ENCODE peak calls at places on chromosomes 7 and 10, in eight cellular contexts. K is hepatocyte, E is cardiac fibroblast, N is K562, Y is neural progenitor cell, B is esophagus muscularis mucosa, O is dorsolateral prefrontal cortex, X is upper lobe of right lung. A is an unnamed sample.

GRCh38 chr10:108899686-108900085 is 1023.6 kb downstream of the XPNPEP1 start:
- DNase-seq in K (no peak), E (no peak), N (no peak), Y (peak; percentile 28), B (no peak), O (no peak), X (no peak), A (no peak)

GRCh38 chr7:81604808-81605174 is 165.1 kb downstream of the HGF start:
- DNase-seq in K (no peak), E (no peak), N (no peak), Y (no peak), B (no peak), O (no peak), X (no peak), A (no peak)

GRCh38 chr10:131849591-131850489 is 51.0 kb upstream of the PPP2R2D start:
- DNase-seq in K (no peak), E (no peak), N (no peak), Y (no peak), B (no peak), O (no peak), X (peak; percentile 49), A (no peak)

GRCh38 chr7:98163704-98164478 is 47.3 kb upstream of the BHLHA15 start:
- DNase-seq in K (peak; percentile 54), E (peak; percentile 61), N (no peak), Y (no peak), B (no peak), O (peak; percentile 55), X (no peak), A (no peak)

GRCh38 chr7:2055956-2056355 is 176.8 kb downstream of the MAD1L1 start:
- DNase-seq in K (no peak), E (no peak), N (no peak), Y (no peak), B (no peak), O (no peak), X (no peak), A (no peak)

GRCh38 chr10:128606041-128606440 is 479.8 kb upstream of the MKI67 start:
- DNase-seq in K (no peak), E (no peak), N (no peak), Y (no peak), B (peak; percentile 7), O (no peak), X (no peak), A (no peak)

GRCh38 chr7:32583791-32584190 is 88.5 kb downstream of the AVL9 start:
- DNase-seq in K (no peak), E (no peak), N (no peak), Y (no peak), B (no peak), O (no peak), X (no peak), A (no peak)

GRCh38 chr10:118528426-118528825 is 67.0 kb downstream of the PRLHR start:
- DNase-seq in K (no peak), E (no peak), N (no peak), Y (no peak), B (peak; percentile 53), O (no peak), X (no peak), A (no peak)

GRCh38 chr10:102535481-102536147 is 31.8 kb downstream of the SUFU start:
- DNase-seq in K (no peak), E (no peak), N (no peak), Y (no peak), B (no peak), O (no peak), X (peak; percentile 28), A (no peak)

GRCh38 chr10:119409906-119410305 is 132.6 kb downstream of the RGS10 start:
- DNase-seq in K (peak; percentile 40), E (peak; percentile 86), N (no peak), Y (no peak), B (no peak), O (no peak), X (peak; percentile 65), A (no peak)

GRCh38 chr10:91525939-91526712 is 106.7 kb downstream of the PPP1R3C start:
- DNase-seq in K (no peak), E (no peak), N (no peak), Y (no peak), B (no peak), O (no peak), X (no peak), A (no peak)

GRCh38 chr10:131682271-131682962 is 218.4 kb upstream of the PPP2R2D start:
- DNase-seq in K (no peak), E (no peak), N (no peak), Y (no peak), B (no peak), O (no peak), X (peak; percentile 38), A (no peak)

GRCh38 chr10:127550861-127551260 is 1.8 kb downstream of the NPS start:
- DNase-seq in K (no peak), E (no peak), N (no peak), Y (no peak), B (peak; percentile 77), O (no peak), X (no peak), A (no peak)

GRCh38 chr7:33904680-33905388 is 505 bp upstream of the BMPER start:
- DNase-seq in K (peak; percentile 61), E (peak; percentile 52), N (no peak), Y (peak; percentile 79), B (no peak), O (no peak), X (peak; percentile 66), A (peak; percentile 17)

GRCh38 chr10:103620891-103621777 is 127.6 kb downstream of the NEURL1 start:
- DNase-seq in K (no peak), E (no peak), N (no peak), Y (no peak), B (no peak), O (no peak), X (no peak), A (no peak)

GRCh38 chr7:151109094-151110048 is 23.1 kb downstream of the AGAP3 start:
- DNase-seq in K (peak; percentile 56), E (peak; percentile 49), N (peak; percentile 85), Y (no peak), B (no peak), O (no peak), X (no peak), A (peak; percentile 24)

GRCh38 chr7:122902751-122903495 is 16.7 kb upstream of the CADPS2 start:
- DNase-seq in K (no peak), E (peak; percentile 27), N (no peak), Y (no peak), B (no peak), O (no peak), X (no peak), A (no peak)

GRCh38 chr7:134781171-134781570 is 1.7 kb downstream of the CALD1 start:
- DNase-seq in K (no peak), E (peak; percentile 50), N (no peak), Y (no peak), B (peak; percentile 42), O (no peak), X (no peak), A (no peak)

GRCh38 chr7:83581667-83582435 is 67.1 kb downstream of the SEMA3E start:
- DNase-seq in K (no peak), E (no peak), N (no peak), Y (no peak), B (no peak), O (no peak), X (no peak), A (no peak)

DNA sequence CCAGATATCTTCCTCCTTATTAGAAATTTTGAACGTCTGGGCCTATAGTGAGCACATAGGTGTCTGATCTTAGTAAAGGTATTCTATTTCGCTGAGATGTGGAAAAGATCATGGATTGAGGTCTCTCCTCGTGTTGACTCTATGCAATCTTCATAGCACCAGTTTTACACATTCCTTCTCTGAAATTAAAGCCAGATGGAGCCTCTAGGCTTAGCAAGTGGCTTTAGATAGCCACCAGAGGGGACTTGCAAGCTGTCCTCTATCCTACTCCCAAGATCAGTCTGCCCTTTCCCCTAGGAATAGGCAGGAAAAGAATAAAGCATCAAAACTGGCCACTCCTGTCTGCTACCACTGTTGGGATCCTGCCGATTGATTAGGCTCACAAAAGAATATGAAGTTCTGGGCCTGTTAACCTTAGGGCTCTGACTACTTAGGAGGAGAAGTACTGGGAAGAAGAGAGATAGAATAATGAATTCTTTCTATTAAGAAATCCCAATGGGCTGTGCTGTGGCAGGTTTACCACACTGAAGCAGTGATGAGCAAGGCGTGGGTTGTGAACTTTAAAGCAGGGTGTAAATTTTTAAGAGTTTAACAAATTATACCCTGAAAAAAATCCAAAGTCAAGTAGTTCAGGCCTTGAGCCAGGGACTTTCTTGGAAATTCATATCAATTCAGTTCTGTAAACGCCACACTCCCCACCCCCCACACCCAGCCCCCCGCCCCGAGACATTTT is 2.2 kb upstream of the STRIP2 start:
- DNase-seq in K (no peak), E (no peak), N (no peak), Y (no peak), B (no peak), O (no peak), X (no peak), A (no peak)
- TF ChIP-seq CTCF in K (no peak), E (no peak), N (no peak), Y (no peak), B (no peak), O (no peak), X (no peak), A (no peak)

GRCh38 chr7:24500599-24501451 is 72.4 kb upstream of the PALS2 start:
- DNase-seq in K (no peak), E (no peak), N (no peak), Y (peak; percentile 11), B (no peak), O (no peak), X (no peak), A (no peak)

GRCh38 chr7:24492576-24492975 is 80.7 kb upstream of the PALS2 start:
- DNase-seq in K (no peak), E (no peak), N (no peak), Y (no peak), B (no peak), O (no peak), X (no peak), A (no peak)

GRCh38 chr7:24498439-24498838 is 74.8 kb upstream of the PALS2 start:
- DNase-seq in K (no peak), E (no peak), N (no peak), Y (no peak), B (no peak), O (no peak), X (no peak), A (no peak)

GRCh38 chr7:24496031-24496430 is 77.2 kb upstream of the PALS2 start:
- DNase-seq in K (no peak), E (no peak), N (no peak), Y (no peak), B (no peak), O (no peak), X (no peak), A (no peak)

GRCh38 chr7:24494832-24495231 is 78.4 kb upstream of the PALS2 start:
- DNase-seq in K (no peak), E (no peak), N (no peak), Y (no peak), B (no peak), O (no peak), X (no peak), A (no peak)
- TF ChIP-seq CTCF in K (no peak), E (no peak), N (no peak), Y (no peak), B (no peak), O (no peak), X (no peak), A (no peak)

GRCh38 chr10:3045471-3046209 is 21.7 kb upstream of the PFKP start:
- DNase-seq in K (peak; percentile 68), E (peak; percentile 90), N (peak; percentile 84), Y (peak; percentile 77), B (peak; percentile 95), O (no peak), X (peak; percentile 89), A (peak; percentile 68)
- TF ChIP-seq CTCF in K (no peak), E (peak; percentile 64), N (peak; percentile 44), Y (peak; percentile 44), B (no peak), O (no peak), X (no peak), A (no peak)

GRCh38 chr7:87219545-87220025 is at the start of gene TMEM243:
- DNase-seq in K (peak; percentile 83), E (peak; percentile 59), N (peak; percentile 62), Y (peak; percentile 67), B (peak; percentile 95), O (peak; percentile 40), X (peak; percentile 95), A (peak; percentile 84)
- TF ChIP-seq CTCF in K (peak; percentile 16), E (no peak), N (no peak), Y (peak; percentile 21), B (no peak), O (peak; percentile 25), X (peak; percentile 34), A (no peak)

A was measured in pancreas.